ENCODE peak calls at places on chromosomes 13 and 19, in nine cellular contexts. R is activated CD8-positive, alpha-beta memory T cell treated with anti-CD3 and anti-CD28 coated beads for 4 hours; N is NCI-H345; F is DMS79; Y is heart left ventricle; I is fibroblast of gingiva; Z is activated T-cell treated with anti-CD3 and anti-CD28 coated beads for 4 hours; L is HuH-7; J is activated CD4-positive, alpha-beta T cell treated with anti-CD3 and anti-CD28 coated beads for 24 hours. M is an unnamed sample.

GRCh38 chr19:33720691-33721682 is 75.7 kb upstream of the KCTD15 start:
- DNase-seq in R (no peak), N (no peak), F (no peak), Y (no peak), I (no peak), Z (no peak), L (no peak), J (no peak), M (no peak)

GRCh38 chr13:41505209-41505835 is 48.0 kb downstream of the RGCC start:
- DNase-seq in R (no peak), N (no peak), F (no peak), Y (no peak), I (peak), Z (no peak), L (no peak), J (no peak), M (no peak)

GRCh38 chr19:17406039-17406886 is 833 bp upstream of the BST2 start:
- DNase-seq in R (no peak), N (no peak), F (no peak), Y (no peak), I (no peak), Z (no peak), L (no peak), J (no peak), M (no peak)

GRCh38 chr19:38695319-38695683 is 47.9 kb downstream of the ACTN4 start:
- DNase-seq in R (no peak), N (no peak), F (no peak), Y (no peak), I (no peak), Z (no peak), L (no peak), J (no peak), M (no peak)

GRCh38 chr19:38551450-38551813 is 66.3 kb downstream of the MAP4K1 start:
- DNase-seq in R (peak), N (no peak), F (no peak), Y (no peak), I (no peak), Z (no peak), L (no peak), J (peak), M (no peak)

GRCh38 chr13:98665638-98665995 is 86.9 kb downstream of the SLC15A1 start:
- DNase-seq in R (no peak), N (no peak), F (no peak), Y (no peak), I (no peak), Z (no peak), L (no peak), J (no peak), M (no peak)

GRCh38 chr19:16637535-16637934 is 9.5 kb upstream of the MED26 start:
- DNase-seq in R (no peak), N (no peak), F (no peak), Y (no peak), I (peak), Z (no peak), L (no peak), J (no peak), M (no peak)

GRCh38 chr13:102812616-102813287 is 13.8 kb downstream of the BIVM start:
- DNase-seq in R (no peak), N (no peak), F (no peak), Y (no peak), I (no peak), Z (no peak), L (no peak), J (no peak), M (no peak)

GRCh38 chr19:5738423-5738822 is 18.0 kb downstream of the CATSPERD start:
- DNase-seq in R (no peak), N (no peak), F (no peak), Y (no peak), I (peak), Z (no peak), L (no peak), J (no peak), M (no peak)

GRCh38 chr13:71712988-71713653 is 153.9 kb downstream of the DACH1 start:
- DNase-seq in R (no peak), N (no peak), F (no peak), Y (no peak), I (no peak), Z (no peak), L (peak), J (no peak), M (no peak)

GRCh38 chr13:28324181-28324789 is 170.6 kb downstream of the FLT1 start:
- DNase-seq in R (peak), N (peak), F (no peak), Y (peak), I (peak), Z (peak), L (peak), J (peak), M (peak)

GRCh38 chr19:38666662-38667448 is 19.4 kb downstream of the ACTN4 start:
- DNase-seq in R (no peak), N (no peak), F (no peak), Y (peak), I (peak), Z (no peak), L (no peak), J (no peak), M (no peak)

GRCh38 chr19:35300340-35300649 is 8.3 kb downstream of the MAG start:
- DNase-seq in R (no peak), N (no peak), F (no peak), Y (no peak), I (no peak), Z (no peak), L (no peak), J (no peak), M (no peak)